ENCODE peak calls at places on chromosomes 4 and X, in five cellular contexts. A is natural killer cell; B is GOT3; Q is stimulated activated CD8-positive, alpha-beta memory T cell treated with anti-CD3 and anti-CD28 coated beads, Interleukin-2, amount 100 ng/mL, for 1 hour; T is posterior cingulate gyrus. P is an unnamed sample.

GRCh38 chr4:80011636-80012236 is 61.3 kb downstream of the ANTXR2 start:
- DNase-seq in A (no peak), B (no peak), Q (no peak), T (no peak), P (no peak)

GRCh38 chr4:153169811-153170210 is 34.4 kb upstream of the TRIM2 start:
- DNase-seq in A (no peak), B (no peak), Q (no peak), T (peak; percentile 79), P (no peak)

GRCh38 chrX:104482757-104483156 is 83.2 kb upstream of the IL1RAPL2 start:
- DNase-seq in A (no peak), B (no peak), Q (no peak), T (no peak), P (no peak)

GRCh38 chr4:40656221-40656863 is 26.7 kb upstream of the RBM47 start:
- DNase-seq in A (no peak), B (no peak), Q (no peak), T (no peak), P (peak; percentile 91)

GRCh38 chrX:118726887-118727685 is at the start of gene IL13RA1:
- DNase-seq in A (no peak), B (peak; percentile 19), Q (no peak), T (peak; percentile 9), P (no peak)

GRCh38 chrX:110215411-110215810 is 102.5 kb downstream of the AMMECR1 start:
- DNase-seq in A (no peak), B (no peak), Q (no peak), T (no peak), P (no peak)

GRCh38 chrX:107935200-107935599 is 47.0 kb downstream of the TEX13B start:
- DNase-seq in A (no peak), B (no peak), Q (no peak), T (no peak), P (no peak)

GRCh38 chrX:70549429-70549828 is 104.8 kb downstream of the DLG3 start:
- DNase-seq in A (no peak), B (no peak), Q (no peak), T (no peak), P (no peak)

GRCh38 chr4:8771258-8771590 is 100.4 kb downstream of the HMX1 start:
- DNase-seq in A (no peak), B (no peak), Q (no peak), T (no peak), P (no peak)

GRCh38 chr4:11634283-11634682 is 205.6 kb upstream of the HS3ST1 start:
- DNase-seq in A (no peak), B (no peak), Q (no peak), T (no peak), P (no peak)

GRCh38 chr4:41600243-41600642 is 62.3 kb downstream of the LIMCH1 start:
- DNase-seq in A (no peak), B (no peak), Q (no peak), T (no peak), P (no peak)

GRCh38 chr4:180706766-180707165 is 1536.4 kb upstream of the TENM3 start:
- DNase-seq in A (no peak), B (no peak), Q (no peak), T (no peak), P (no peak)

GRCh38 chr4:16197842-16198241 is 28.4 kb downstream of the TAPT1 start:
- DNase-seq in A (no peak), B (no peak), Q (no peak), T (no peak), P (no peak)

GRCh38 chrX:17519349-17519748 is 144.3 kb downstream of the NHS start:
- DNase-seq in A (no peak), B (no peak), Q (no peak), T (no peak), P (no peak)

GRCh38 chr4:56688094-56688647 is 7.1 kb upstream of the HOPX start:
- DNase-seq in A (no peak), B (no peak), Q (no peak), T (no peak), P (no peak)

GRCh38 chr4:132502096-132502552 is 647.0 kb upstream of the PCDH10 start:
- DNase-seq in A (no peak), B (no peak), Q (no peak), T (no peak), P (no peak)

GRCh38 chrX:11264925-11265324 is 28.3 kb upstream of the AMELX start:
- DNase-seq in A (no peak), B (no peak), Q (no peak), T (no peak), P (no peak)

GRCh38 chrX:151753313-151754041 is 18.9 kb downstream of the CNGA2 start:
- DNase-seq in A (no peak), B (no peak), Q (no peak), T (peak; percentile 52), P (no peak)

GRCh38 chr4:125704726-125705125 is 390.0 kb downstream of the FAT4 start:
- DNase-seq in A (no peak), B (no peak), Q (no peak), T (no peak), P (no peak)

GRCh38 chr4:101790521-101791188 is at the start of gene BANK1:
- DNase-seq in A (peak; percentile 45), B (no peak), Q (no peak), T (peak; percentile 15), P (peak; percentile 43)